ENCODE peak calls at places on chromosomes 16 and 17, in ten cellular contexts. O is heart left ventricle, E is mucosa of descending colon, S is frontal cortex, W is posterior cingulate gyrus, M is SK-N-SH, P is neural crest cell, Z is esophagus muscularis mucosa, U is transverse colon, Q is Kasumi-1. V is an unnamed sample.

GRCh38 chr16:84103678-84104077 is 13.1 kb downstream of the MBTPS1 start:
- DNase-seq in E (no peak), W (no peak), O (no peak), Z (no peak), P (no peak), M (no peak), U (peak), Q (no peak), S (no peak), V (no peak)

GRCh38 chr16:76780556-76780955 is 410.4 kb upstream of the MON1B start:
- DNase-seq in M (no peak), E (no peak), W (no peak), S (no peak), Z (no peak), P (no peak), U (no peak), O (no peak), Q (no peak), V (no peak)

GRCh38 chr17:12756786-12757185 is 32.5 kb upstream of the ARHGAP44 start:
- DNase-seq in W (no peak), P (no peak), Z (no peak), E (no peak), S (no peak), U (no peak), O (no peak), M (no peak), Q (no peak), V (no peak)

GRCh38 chr16:27684047-27684446 is 134.1 kb downstream of the KATNIP start:
- DNase-seq in M (no peak), O (no peak), Q (no peak), W (no peak), Z (no peak), E (no peak), P (no peak), U (no peak), S (no peak), V (no peak)

GRCh38 chr17:37820313-37821024 is 75.6 kb upstream of the HNF1B start:
- DNase-seq in Z (no peak), U (no peak), E (no peak), Q (peak), W (no peak), O (no peak), S (no peak), M (no peak), P (no peak), V (no peak)

GRCh38 chr16:68075980-68076379 is 9.2 kb upstream of the NFATC3 start:
- DNase-seq in U (no peak), P (no peak), Q (no peak), E (no peak), S (no peak), Z (peak), W (no peak), O (no peak), M (no peak), V (no peak)

GRCh38 chr17:57553525-57553924 is 191.6 kb downstream of the CCDC182 start:
- DNase-seq in Z (no peak), E (no peak), U (no peak), P (no peak), W (no peak), S (no peak), Q (no peak), O (no peak), M (no peak), V (no peak)

GRCh38 chr17:19345486-19346350 is 16.8 kb downstream of the B9D1 start:
- DNase-seq in Z (no peak), W (no peak), U (no peak), P (no peak), M (no peak), Q (no peak), O (no peak), E (no peak), S (no peak), V (no peak)

GRCh38 chr16:86378831-86379504 is 131.4 kb upstream of the FOXF1 start:
- DNase-seq in W (no peak), P (no peak), Q (no peak), M (no peak), E (no peak), S (no peak), U (no peak), O (no peak), Z (no peak), V (no peak)

GRCh38 chr16:85600078-85600477 is 13.0 kb upstream of the GSE1 start:
- DNase-seq in M (no peak), E (no peak), Q (no peak), U (no peak), O (no peak), P (no peak), W (no peak), Z (no peak), S (no peak), V (no peak)

GRCh38 chr17:48002208-48002919 is 31.5 kb downstream of the CDK5RAP3 start:
- DNase-seq in Q (peak), P (no peak), S (peak), E (no peak), U (no peak), W (no peak), Z (no peak), M (no peak), O (peak), V (peak)

GRCh38 chr16:28098171-28098958 is 34.9 kb upstream of the GSG1L start:
- DNase-seq in W (no peak), U (no peak), E (no peak), O (no peak), M (no peak), Z (no peak), S (no peak), P (no peak), Q (no peak), V (no peak)

GRCh38 chr16:4972938-4973587 is 14.9 kb downstream of the SEC14L5 start:
- DNase-seq in U (no peak), E (no peak), O (no peak), P (no peak), Q (peak), Z (no peak), M (no peak), W (peak), S (no peak), V (no peak)

GRCh38 chr17:42803074-42803883 is 4.6 kb downstream of the CNTD1 start:
- DNase-seq in W (no peak), Q (no peak), P (no peak), S (no peak), M (no peak), E (no peak), U (no peak), O (no peak), Z (no peak), V (no peak)

GRCh38 chr16:24516900-24517669 is 22.3 kb upstream of the RBBP6 start:
- DNase-seq in M (peak), P (peak), U (peak), W (peak), Q (peak), O (peak), S (peak), Z (peak), E (peak), V (peak)

GRCh38 chr16:68802190-68802589 is 41.1 kb upstream of the TANGO6 start:
- DNase-seq in O (no peak), E (no peak), U (no peak), S (no peak), Q (no peak), W (no peak), P (no peak), M (no peak), Z (no peak), V (no peak)

GRCh38 chr16:70786020-70786419 is 14.9 kb downstream of the VAC14 start:
- DNase-seq in P (no peak), Z (no peak), Q (no peak), M (no peak), U (no peak), W (no peak), E (no peak), S (no peak), O (no peak), V (no peak)

GRCh38 chr17:72187544-72187943 is 66.7 kb downstream of the SOX9 start:
- DNase-seq in S (no peak), M (no peak), O (peak), W (no peak), Q (no peak), U (peak), E (peak), P (no peak), Z (no peak), V (no peak)

GRCh38 chr17:50208611-50209061 is 7.2 kb upstream of the COL1A1 start:
- DNase-seq in E (no peak), Q (no peak), P (no peak), U (no peak), O (no peak), S (no peak), W (no peak), M (no peak), Z (no peak), V (peak)

GRCh38 chr17:82930924-82931695 is 91.3 kb upstream of the ZNF750 start:
- DNase-seq in S (no peak), P (no peak), M (no peak), O (no peak), E (no peak), U (peak), W (no peak), Q (no peak), Z (no peak), V (peak)

GRCh38 chr16:53922805-53923645 is 219.1 kb downstream of the FTO start:
- DNase-seq in Z (no peak), E (no peak), U (no peak), W (no peak), O (no peak), Q (no peak), M (peak), P (no peak), S (no peak), V (no peak)

GRCh38 chr17:59505610-59506276 is 59.7 kb upstream of the DHX40 start:
- DNase-seq in S (no peak), P (no peak), U (no peak), E (no peak), Z (no peak), Q (no peak), M (no peak), O (no peak), W (no peak), V (no peak)

GRCh38 chr16:67652578-67653130 is 7.4 kb downstream of the ACD start:
- DNase-seq in M (peak), Z (no peak), W (no peak), P (no peak), S (peak), U (no peak), Q (no peak), E (peak), O (no peak), V (peak)

GRCh38 chr17:57329380-57330214 is 73.3 kb downstream of the MSI2 start:
- DNase-seq in E (no peak), P (no peak), S (no peak), O (peak), W (no peak), Q (no peak), U (no peak), Z (no peak), M (no peak), V (peak)